ENCODE peak calls at places on chromosomes 16 and 17, in five cellular contexts. B, Q, S, R and Y are unnamed samples.

GRCh38 chr17:30570596-30571265 is 93.5 kb downstream of the GOSR1 start:
- DNase-seq in B (no peak), S (no peak), R (no peak), Q (no peak), Y (no peak)

GRCh38 chr16:57517397-57518367 is 18.7 kb downstream of the CCDC102A start:
- DNase-seq in B (no peak), S (no peak), R (no peak), Q (no peak), Y (no peak)

GRCh38 chr17:81102352-81102751 is 63.0 kb upstream of the PVALEF start:
- DNase-seq in R (no peak), B (no peak), Q (no peak), S (no peak), Y (no peak)

GRCh38 chr16:82653550-82654511 is 27.1 kb downstream of the CDH13 start:
- DNase-seq in R (peak), B (peak), S (peak), Q (peak), Y (no peak)

GRCh38 chr17:29563816-29564215 is 3.0 kb downstream of the ABHD15 start:
- DNase-seq in B (no peak), Q (no peak), R (no peak), S (no peak), Y (no peak)

GRCh38 chr16:28491080-28491969 is 549 bp downstream of the CLN3 start:
- DNase-seq in R (no peak), B (peak), S (no peak), Q (peak), Y (no peak)

GRCh38 chr16:84725481-84726078 is 25.8 kb downstream of the USP10 start:
- DNase-seq in R (no peak), S (no peak), B (no peak), Q (no peak), Y (no peak)

GRCh38 chr17:78399693-78400144 is 21.3 kb downstream of the PGS1 start:
- DNase-seq in S (no peak), Q (no peak), R (no peak), B (no peak), Y (no peak)

GRCh38 chr17:48555616-48556533 is 11.0 kb upstream of the HOXB2 start:
- DNase-seq in S (no peak), B (peak), R (no peak), Q (peak), Y (no peak)

GRCh38 chr16:47732122-47732805 is 271.1 kb downstream of the PHKB start:
- DNase-seq in B (peak), Q (peak), S (peak), R (no peak), Y (peak)

GRCh38 chr16:50646345-50646744 is 34.8 kb downstream of the SNX20 start:
- DNase-seq in B (no peak), R (no peak), Q (no peak), S (no peak), Y (no peak)

GRCh38 chr16:762049-762513 is 1.5 kb downstream of the MSLN start:
- DNase-seq in B (no peak), R (no peak), S (no peak), Q (no peak), Y (no peak)

GRCh38 chr17:63837480-63837879 is 5.0 kb downstream of the SMARCD2 start:
- DNase-seq in R (no peak), B (no peak), S (no peak), Q (no peak), Y (no peak)

GRCh38 chr17:63840591-63841349 is 1.7 kb downstream of the SMARCD2 start:
- DNase-seq in R (no peak), Q (peak), B (no peak), S (no peak), Y (no peak)

GRCh38 chr17:63838586-63839184 is 3.8 kb downstream of the SMARCD2 start:
- DNase-seq in S (peak), Q (peak), B (no peak), R (no peak), Y (peak)

GRCh38 chr17:63836811-63837210 is 5.7 kb downstream of the SMARCD2 start:
- DNase-seq in S (no peak), B (no peak), Q (no peak), R (no peak), Y (no peak)

DNA sequence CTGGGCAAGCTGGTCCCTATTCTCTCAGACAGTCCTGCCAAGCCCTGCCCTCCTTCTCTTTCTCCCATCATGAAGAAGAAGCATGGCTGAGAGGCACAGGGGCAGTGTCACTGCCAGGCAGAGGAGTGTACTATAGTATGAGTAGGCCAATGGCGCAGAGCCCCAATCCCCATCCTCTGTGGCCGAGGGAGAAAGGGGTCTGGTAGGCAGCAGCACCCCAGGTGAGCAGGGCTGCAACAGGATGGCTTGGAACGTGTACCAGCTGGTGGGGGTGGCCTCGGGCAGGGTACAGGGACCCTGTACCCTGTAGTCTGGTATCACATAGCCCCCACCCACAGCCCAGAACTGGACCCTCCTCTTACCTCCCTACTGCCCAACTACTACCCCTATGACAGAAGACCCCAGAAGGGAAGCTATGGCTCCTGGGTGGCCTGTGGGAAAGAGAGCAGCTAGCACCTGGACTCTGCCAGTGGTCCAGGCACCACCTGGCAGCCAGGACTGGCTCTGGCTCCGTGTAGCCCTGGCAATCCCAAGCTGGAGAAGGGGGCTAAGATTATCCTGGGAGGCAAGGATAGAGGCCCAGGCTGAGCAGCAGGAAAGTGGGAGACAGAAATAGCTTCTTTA is 4.4 kb downstream of the SMARCD2 start:
- DNase-seq in S (no peak), R (no peak), Q (no peak), B (no peak), Y (no peak)
- H3K4me3 ChIP-seq in S (no peak), R (no peak), Q (no peak), B (no peak), Y (no peak)

GRCh38 chr17:46002311-46002972 is 3.4 kb downstream of the STH start:
- DNase-seq in S (peak), B (peak), R (peak), Q (peak), Y (peak)
- H3K4me3 ChIP-seq in S (no peak), B (no peak), R (no peak), Q (no peak), Y (no peak)

GRCh38 chr16:68311316-68311620 is 449 bp downstream of the PRMT7 start:
- DNase-seq in B (no peak), R (peak), S (no peak), Q (peak), Y (no peak)
- H3K4me3 ChIP-seq in B (peak), R (peak), S (peak), Q (peak), Y (peak)

GRCh38 chr17:77281024-77281903 is 140.5 kb downstream of the SEC14L1 start:
- DNase-seq in Q (peak), S (no peak), B (peak), R (peak), Y (no peak)

GRCh38 chr17:77282524-77283515 is 142.1 kb downstream of the SEC14L1 start:
- DNase-seq in S (no peak), B (no peak), R (no peak), Q (peak), Y (no peak)

GRCh38 chr17:77281904-77282367 is 141.2 kb downstream of the SEC14L1 start:
- DNase-seq in Q (no peak), S (no peak), R (no peak), B (peak), Y (no peak)

GRCh38 chr17:77280304-77280910 is 139.6 kb downstream of the SEC14L1 start:
- DNase-seq in Q (peak), R (no peak), B (no peak), S (peak), Y (no peak)

DNA sequence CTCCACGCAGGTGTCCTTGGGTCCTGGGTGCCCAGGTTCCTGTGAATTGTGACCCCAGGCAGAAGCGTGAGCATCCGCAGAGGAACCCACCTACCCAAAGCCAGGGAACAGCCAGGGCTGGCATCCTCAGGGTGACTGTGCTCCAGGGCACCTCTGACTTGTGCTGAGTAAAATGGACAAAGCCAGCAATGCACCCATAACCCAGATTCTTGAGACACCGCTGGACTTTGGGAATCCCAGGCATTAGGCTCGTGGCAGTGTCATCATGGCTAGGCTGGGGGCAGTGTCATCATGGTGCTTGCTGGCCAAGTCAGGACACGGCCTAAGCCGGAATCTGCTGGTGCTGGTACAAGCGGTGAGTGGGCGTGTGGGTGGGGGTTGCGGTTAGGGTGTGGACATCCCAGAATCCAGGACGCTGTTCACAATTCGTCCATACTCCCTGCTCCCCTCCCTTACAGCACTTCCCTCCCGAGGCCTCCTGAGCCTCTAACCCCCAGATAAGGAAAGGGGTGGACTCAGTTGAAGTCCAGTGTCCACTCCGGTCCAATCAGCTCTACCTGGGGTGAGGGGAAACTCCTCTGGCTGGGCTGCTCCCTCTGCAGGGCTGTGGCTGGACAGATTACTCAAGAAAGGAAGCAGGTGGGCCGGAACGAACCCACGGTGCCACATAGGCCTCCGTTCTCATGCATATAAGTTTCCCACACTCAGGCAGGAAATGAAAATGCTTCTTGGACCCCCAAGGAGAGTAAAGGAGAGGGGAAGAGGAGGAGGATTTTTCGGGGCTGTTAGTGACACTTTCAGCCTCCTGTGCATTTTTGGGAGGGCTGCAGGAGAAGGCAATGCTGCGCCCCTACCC is 138.9 kb downstream of the SEC14L1 start:
- DNase-seq in Q (no peak), B (no peak), R (no peak), S (no peak), Y (no peak)
- H3K4me3 ChIP-seq in Q (no peak), B (no peak), R (no peak), S (no peak), Y (no peak)

DNA sequence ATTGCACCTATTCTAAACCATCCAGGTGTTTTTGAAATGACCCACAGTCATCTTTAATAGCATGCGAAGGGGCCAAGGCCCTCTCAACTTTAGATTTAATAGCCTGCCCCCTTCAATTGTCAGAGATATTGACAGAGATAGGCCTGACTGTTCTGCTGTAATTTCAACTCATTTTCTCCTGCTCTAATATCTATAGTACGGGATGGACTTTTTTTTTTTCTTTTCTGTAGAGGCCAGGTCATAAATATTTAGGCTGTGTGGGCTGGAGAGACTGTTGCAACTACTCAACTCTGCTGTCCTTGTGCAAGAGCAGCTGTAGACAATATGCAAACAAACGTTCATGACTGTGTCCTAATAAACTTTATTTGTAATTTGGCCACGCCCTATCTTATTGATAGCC is 24.7 kb upstream of the KRT20 start:
- DNase-seq in S (peak), B (no peak), R (no peak), Q (peak), Y (peak)
- H3K4me3 ChIP-seq in S (no peak), B (no peak), R (no peak), Q (peak), Y (no peak)

DNA sequence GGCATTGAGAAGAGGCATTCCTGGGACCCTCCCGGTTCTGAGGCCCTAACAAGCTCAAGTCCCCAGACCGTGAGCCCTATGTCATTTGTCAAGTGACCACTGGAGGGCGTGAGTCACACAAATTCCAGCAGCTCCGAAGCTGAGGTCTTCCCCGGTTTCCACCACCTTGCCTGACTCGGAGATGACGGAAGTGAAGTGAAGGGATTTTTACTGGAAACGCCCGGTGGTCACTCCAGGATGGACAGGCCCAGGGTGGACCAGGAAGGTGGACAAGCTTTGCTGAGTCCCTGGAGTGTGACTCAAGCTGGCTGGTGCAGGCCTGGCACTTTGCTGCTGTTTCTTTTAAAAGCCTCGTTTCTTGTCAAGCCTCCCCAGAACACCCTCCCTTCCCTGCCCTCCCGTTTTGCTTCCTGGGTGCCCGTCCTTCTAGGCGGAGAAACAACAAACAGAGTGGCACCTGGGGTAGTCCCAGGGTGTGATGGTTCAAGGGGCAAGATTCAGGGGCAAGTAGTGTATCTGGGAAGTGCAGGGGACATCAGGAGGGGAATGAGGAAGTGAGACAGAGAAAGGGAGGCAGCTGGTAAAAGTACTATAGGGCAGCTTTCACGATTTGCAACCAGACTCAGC is 5.3 kb upstream of the NOS2 start:
- DNase-seq in S (peak), Q (peak), R (peak), B (peak), Y (peak)
- H3K4me3 ChIP-seq in S (peak), Q (peak), R (peak), B (peak), Y (peak)

GRCh38 chr17:76506408-76507328 is 5.4 kb upstream of the RHBDF2 start:
- DNase-seq in Q (peak), R (peak), S (no peak), B (peak), Y (no peak)
- H3K4me3 ChIP-seq in Q (no peak), R (no peak), S (no peak), B (no peak), Y (no peak)

GRCh38 chr16:10122026-10122425 is 60.2 kb downstream of the GRIN2A start:
- DNase-seq in Q (no peak), R (no peak), B (no peak), S (no peak), Y (no peak)
- H3K4me3 ChIP-seq in Q (no peak), R (no peak), B (no peak), S (no peak), Y (no peak)

DNA sequence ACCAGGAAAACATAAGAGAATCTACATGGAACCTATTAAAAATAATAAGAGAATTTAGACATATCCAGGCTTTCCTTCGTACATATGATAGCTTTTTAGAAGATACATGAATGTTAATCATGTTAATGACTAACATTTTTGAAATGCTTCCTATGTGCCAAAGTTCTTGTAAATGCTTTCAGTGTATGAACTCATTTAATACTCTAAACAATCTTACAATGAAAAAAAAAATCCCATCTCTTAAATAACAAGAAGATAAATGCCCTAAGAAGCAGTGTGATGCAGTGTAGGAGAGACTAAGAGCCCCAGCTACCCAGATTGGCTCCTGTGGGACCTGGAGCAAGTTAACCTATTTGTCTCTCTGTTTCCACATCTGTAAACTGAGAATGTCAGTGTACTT is 220.4 kb upstream of the MYOCD start:
- DNase-seq in R (no peak), S (no peak), Q (no peak), B (no peak), Y (no peak)
- H3K4me3 ChIP-seq in R (no peak), S (no peak), Q (no peak), B (no peak), Y (no peak)